ENCODE peak calls at places on chromosomes 7 and 10, in four cellular contexts. One of them, this sample, is unnamed.

GRCh38 chr7:24464846-24465245 is 108.4 kb upstream of the PALS2 start:
- DNase-seq in HCT116: no peak
- DNase-seq in HepG2: no peak
- DNase-seq in K562: no peak
- DNase-seq in this sample: no peak

GRCh38 chr7:155237730-155238129 is 59.9 kb upstream of the INSIG1 start:
- DNase-seq in HCT116: no peak
- DNase-seq in HepG2: no peak
- DNase-seq in K562: no peak
- DNase-seq in this sample: no peak

GRCh38 chr10:71516890-71517289 is 120.2 kb downstream of the CDH23 start:
- DNase-seq in HCT116: no peak
- DNase-seq in HepG2: no peak
- DNase-seq in K562: no peak
- DNase-seq in this sample: no peak

GRCh38 chr7:74490546-74490945 is 36.8 kb downstream of the GTF2IRD1 start:
- DNase-seq in HCT116: no peak
- DNase-seq in HepG2: no peak
- DNase-seq in K562: no peak
- DNase-seq in this sample: no peak

GRCh38 chr10:34933676-34934075 is 118.6 kb upstream of the PARD3 start:
- DNase-seq in HCT116: no peak
- DNase-seq in HepG2: no peak
- DNase-seq in K562: no peak
- DNase-seq in this sample: no peak

GRCh38 chr10:6737758-6738463 is 157.8 kb upstream of the PRKCQ start:
- DNase-seq in HCT116: no peak
- DNase-seq in HepG2: no peak
- DNase-seq in K562: no peak
- DNase-seq in this sample: no peak

GRCh38 chr7:7220821-7221220 is 38.5 kb downstream of the C1GALT1 start:
- DNase-seq in HCT116: no peak
- DNase-seq in HepG2: no peak
- DNase-seq in K562: no peak
- DNase-seq in this sample: no peak

GRCh38 chr10:65570143-65571010 is 1355.5 kb upstream of the LRRTM3 start:
- DNase-seq in HCT116: peak
- DNase-seq in HepG2: peak
- DNase-seq in K562: no peak
- DNase-seq in this sample: no peak

GRCh38 chr10:111989136-111990050 is 194.2 kb downstream of the GPAM start:
- DNase-seq in HCT116: no peak
- DNase-seq in HepG2: no peak
- DNase-seq in K562: no peak
- DNase-seq in this sample: no peak

GRCh38 chr10:61754553-61755540 is 92.1 kb downstream of the CABCOCO1 start:
- DNase-seq in HCT116: no peak
- DNase-seq in HepG2: no peak
- DNase-seq in K562: no peak
- DNase-seq in this sample: no peak

DNA sequence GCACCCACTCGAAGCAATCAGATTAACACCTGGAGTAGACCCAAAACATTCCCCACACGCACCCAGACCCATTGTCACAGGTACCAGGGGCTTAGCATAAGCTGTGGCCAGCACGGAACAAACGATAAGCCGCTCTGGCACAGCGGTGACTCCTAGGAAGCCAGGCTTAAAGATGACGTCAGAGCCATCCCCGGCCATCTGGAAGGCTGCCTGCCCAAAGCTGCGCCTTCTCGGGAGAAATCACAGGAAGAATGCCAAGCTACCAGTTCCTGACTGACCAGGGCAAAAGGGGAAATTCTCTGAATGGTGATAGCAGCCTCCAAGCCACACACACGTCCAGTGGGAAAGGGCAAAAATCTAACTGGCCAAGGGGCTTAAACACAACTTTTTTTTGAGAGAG is 13.0 kb upstream of the WIPI2 start:
- DNase-seq in HCT116: no peak
- DNase-seq in HepG2: no peak
- DNase-seq in K562: no peak
- DNase-seq in this sample: no peak
- TF ChIP-seq SIN3A in HCT116: no peak
- TF ChIP-seq SIN3A in HepG2: no peak
- TF ChIP-seq SIN3A in K562: no peak
- TF ChIP-seq SIN3A in this sample: no peak

GRCh38 chr7:50304158-50304910 is at the start of gene IKZF1:
- DNase-seq in HCT116: no peak
- DNase-seq in HepG2: no peak
- DNase-seq in K562: peak
- DNase-seq in this sample: no peak
- TF ChIP-seq TCF7L2 in HCT116: no peak
- TF ChIP-seq TCF7L2 in HepG2: no peak
- TF ChIP-seq TCF7L2 in K562: no peak
- TF ChIP-seq TCF7L2 in this sample: no peak

GRCh38 chr7:47451851-47452205 is 130.1 kb downstream of the TNS3 start:
- DNase-seq in HCT116: no peak
- DNase-seq in HepG2: no peak
- DNase-seq in K562: no peak
- DNase-seq in this sample: no peak

GRCh38 chr7:47454066-47454950 is 127.6 kb downstream of the TNS3 start:
- DNase-seq in HCT116: no peak
- DNase-seq in HepG2: no peak
- DNase-seq in K562: no peak
- DNase-seq in this sample: no peak

GRCh38 chr7:47452715-47453092 is 129.2 kb downstream of the TNS3 start:
- DNase-seq in HCT116: no peak
- DNase-seq in HepG2: no peak
- DNase-seq in K562: no peak
- DNase-seq in this sample: no peak

GRCh38 chr7:47452295-47452694 is 129.6 kb downstream of the TNS3 start:
- DNase-seq in HCT116: no peak
- DNase-seq in HepG2: no peak
- DNase-seq in K562: no peak
- DNase-seq in this sample: no peak

DNA sequence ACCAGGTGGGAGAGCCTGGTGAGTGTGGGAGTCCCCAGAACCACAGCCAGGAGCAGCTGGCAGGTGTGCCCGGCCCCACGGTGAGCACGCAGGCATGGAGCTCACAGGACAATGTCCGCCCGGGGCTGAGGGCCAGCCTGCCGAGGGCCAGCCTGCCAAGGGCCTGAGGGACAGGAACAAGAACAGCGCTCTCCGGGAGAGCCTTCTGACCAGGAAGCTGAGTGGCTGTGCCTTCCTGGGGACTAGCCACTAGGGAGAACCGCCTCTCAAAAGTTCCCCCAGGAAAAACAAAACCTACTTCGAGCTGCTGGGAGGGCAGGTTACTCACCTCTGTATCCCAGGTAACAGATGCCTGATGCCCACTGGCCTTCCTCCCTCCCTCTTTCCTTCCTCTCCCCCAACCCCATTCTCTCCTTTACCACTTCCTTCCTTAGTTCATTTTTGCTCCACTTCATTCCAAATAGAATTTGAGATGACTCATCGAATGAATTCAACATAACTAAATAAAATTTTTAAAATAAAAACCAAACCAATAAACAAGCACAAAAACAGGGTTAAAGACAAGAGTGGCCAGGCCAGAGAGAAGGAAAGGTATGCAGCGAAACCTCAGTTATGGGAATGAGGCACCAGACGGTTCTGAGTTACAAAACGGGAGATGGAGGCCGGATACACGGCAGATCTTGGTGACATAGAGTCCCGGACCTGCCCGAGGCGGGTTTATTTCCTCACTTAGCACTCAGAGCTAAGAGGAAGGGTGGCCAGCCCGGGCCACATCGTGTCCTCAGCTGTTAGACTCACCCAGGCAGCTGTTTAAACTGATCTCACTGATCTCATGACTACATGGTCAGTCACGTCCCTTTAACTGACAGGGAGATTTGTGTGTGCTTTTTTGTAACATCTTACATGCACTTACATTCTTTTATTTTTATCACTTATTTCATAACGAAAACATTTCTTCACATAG is 128.5 kb downstream of the TNS3 start:
- DNase-seq in HCT116: no peak
- DNase-seq in HepG2: no peak
- DNase-seq in K562: no peak
- DNase-seq in this sample: peak
- TF ChIP-seq SIN3A in HCT116: no peak
- TF ChIP-seq SIN3A in HepG2: no peak
- TF ChIP-seq SIN3A in K562: no peak
- TF ChIP-seq SIN3A in this sample: no peak

GRCh38 chr10:29158066-29158465 is 130.8 kb upstream of the LYZL1 start:
- DNase-seq in HCT116: no peak
- DNase-seq in HepG2: no peak
- DNase-seq in K562: no peak
- DNase-seq in this sample: no peak
- TF ChIP-seq TCF7L2 in HCT116: no peak
- TF ChIP-seq TCF7L2 in HepG2: no peak
- TF ChIP-seq TCF7L2 in K562: no peak
- TF ChIP-seq TCF7L2 in this sample: no peak

GRCh38 chr7:115721293-115721920 is 309.2 kb downstream of the TFEC start:
- DNase-seq in HCT116: no peak
- DNase-seq in HepG2: no peak
- DNase-seq in K562: no peak
- DNase-seq in this sample: no peak

GRCh38 chr7:115719963-115720362 is 310.6 kb downstream of the TFEC start:
- DNase-seq in HCT116: no peak
- DNase-seq in HepG2: no peak
- DNase-seq in K562: no peak
- DNase-seq in this sample: no peak

GRCh38 chr7:115728518-115728917 is 302.0 kb downstream of the TFEC start:
- DNase-seq in HCT116: no peak
- DNase-seq in HepG2: no peak
- DNase-seq in K562: no peak
- DNase-seq in this sample: no peak

GRCh38 chr7:115722302-115722701 is 308.3 kb downstream of the TFEC start:
- DNase-seq in HCT116: no peak
- DNase-seq in HepG2: no peak
- DNase-seq in K562: no peak
- DNase-seq in this sample: no peak

DNA sequence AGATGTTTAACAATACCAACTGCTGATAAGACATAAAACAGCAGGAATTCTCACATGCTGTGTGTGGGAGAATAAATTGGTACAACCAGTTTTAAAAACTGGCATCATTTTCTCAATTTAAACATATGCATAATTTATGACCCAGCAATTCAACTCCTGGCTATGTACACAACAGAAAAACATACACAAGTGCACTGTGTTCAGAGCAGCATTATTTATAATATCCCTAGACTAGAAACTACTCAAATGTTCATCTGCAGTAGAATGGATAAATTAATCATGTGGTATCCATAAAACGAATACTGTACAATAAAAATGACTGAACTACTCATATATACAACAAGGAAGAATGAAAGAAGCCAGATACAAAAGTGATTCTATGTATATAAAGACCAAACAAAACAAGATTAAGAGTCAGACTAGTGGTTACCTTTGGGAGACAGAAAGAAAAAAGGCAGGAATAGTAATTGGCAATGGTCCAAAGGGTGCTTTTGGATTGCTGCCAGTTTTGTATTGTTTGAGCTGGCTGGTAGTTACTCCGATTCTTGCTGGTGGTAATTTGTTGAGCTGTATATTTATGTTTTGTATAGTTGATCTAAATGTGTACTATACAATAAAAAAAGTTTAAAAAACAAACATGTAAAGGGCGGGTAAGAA is 306.0 kb downstream of the TFEC start:
- DNase-seq in HCT116: no peak
- DNase-seq in HepG2: peak
- DNase-seq in K562: no peak
- DNase-seq in this sample: no peak
- TF ChIP-seq SIN3A in HCT116: no peak
- TF ChIP-seq SIN3A in HepG2: no peak
- TF ChIP-seq SIN3A in K562: no peak
- TF ChIP-seq SIN3A in this sample: no peak

DNA sequence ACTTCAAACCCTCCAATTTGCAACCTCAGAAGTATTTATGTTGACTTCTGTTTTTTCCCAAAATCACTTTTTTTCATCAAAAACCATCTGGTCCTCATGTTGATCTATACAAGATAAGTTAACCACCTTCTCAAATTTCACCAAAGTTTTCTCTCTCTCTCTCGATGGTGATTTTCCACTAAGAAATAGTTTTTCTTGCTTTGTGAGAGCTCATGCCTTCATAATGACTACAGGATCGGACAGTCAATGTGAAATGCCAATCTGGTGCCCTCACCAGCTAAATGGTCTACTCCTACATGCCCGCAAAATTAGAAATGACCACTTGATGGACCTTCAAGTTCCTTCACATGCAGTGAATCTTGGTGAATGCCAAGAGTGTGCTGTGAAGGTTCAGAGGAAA is 40.4 kb downstream of the CNNM1 start:
- DNase-seq in HCT116: no peak
- DNase-seq in HepG2: no peak
- DNase-seq in K562: no peak
- DNase-seq in this sample: no peak
- TF ChIP-seq TCF7L2 in HCT116: no peak
- TF ChIP-seq TCF7L2 in HepG2: no peak
- TF ChIP-seq TCF7L2 in K562: no peak
- TF ChIP-seq TCF7L2 in this sample: no peak

DNA sequence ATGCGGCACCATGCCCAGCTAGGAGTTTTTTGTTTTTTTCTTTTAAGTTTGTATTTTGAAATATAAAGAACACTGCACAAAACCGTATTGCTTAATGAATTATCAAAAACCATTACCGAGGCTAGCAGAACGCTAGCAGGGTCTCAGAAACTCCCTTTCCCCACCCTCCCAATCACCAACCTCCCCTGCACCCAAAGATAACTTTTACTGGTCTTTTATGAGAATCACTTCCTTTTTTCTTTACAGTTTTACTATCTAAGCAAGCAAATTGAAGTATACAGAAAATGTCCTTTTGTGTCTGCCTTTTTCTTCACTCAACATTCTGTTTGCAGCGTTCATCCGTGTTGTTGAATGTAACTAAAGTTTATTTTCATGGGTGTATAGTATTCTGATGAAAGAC is 13.4 kb downstream of the HIP1 start:
- DNase-seq in HCT116: no peak
- DNase-seq in HepG2: no peak
- DNase-seq in K562: no peak
- DNase-seq in this sample: no peak
- TF ChIP-seq SIN3A in HCT116: no peak
- TF ChIP-seq SIN3A in HepG2: no peak
- TF ChIP-seq SIN3A in K562: no peak
- TF ChIP-seq SIN3A in this sample: no peak

DNA sequence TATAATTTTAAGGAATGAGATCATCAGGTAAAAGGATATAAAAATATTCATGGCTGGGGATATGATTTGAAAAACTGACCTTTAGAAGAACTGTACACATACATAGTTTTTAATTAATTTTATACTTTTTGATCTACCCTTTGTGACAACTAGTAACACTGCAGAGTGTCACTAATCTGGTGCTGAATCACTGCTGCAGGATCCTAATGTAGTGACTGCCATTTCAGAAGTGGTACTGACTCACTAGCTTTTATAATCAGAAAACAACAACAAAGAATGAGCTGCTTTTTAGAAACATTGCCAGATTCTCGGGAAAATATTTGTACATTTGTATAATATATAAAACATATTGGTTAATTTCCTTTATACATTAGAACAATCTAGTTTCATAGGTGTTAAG is 110.4 kb downstream of the HIPK2 start:
- DNase-seq in HCT116: no peak
- DNase-seq in HepG2: no peak
- DNase-seq in K562: no peak
- DNase-seq in this sample: no peak
- TF ChIP-seq TCF7L2 in HCT116: no peak
- TF ChIP-seq TCF7L2 in HepG2: no peak
- TF ChIP-seq TCF7L2 in K562: no peak
- TF ChIP-seq TCF7L2 in this sample: no peak

This sample was measured in Panc1.